ENCODE peak calls at places on chromosomes 13 and 19, in ten cellular contexts. W is CD4-positive, alpha-beta T cell; A is BJ; J is astrocyte of the cerebellum; U is Calu3; M is PC-9; B is right lobe of liver; P is omental fat pad; N is cardiac muscle cell; C is neural crest cell. Q is an unnamed sample.

GRCh38 chr13:44352671-44353070 is 21.0 kb upstream of the SERP2 start:
- DNase-seq in A (no peak), J (no peak), P (no peak), B (no peak), U (no peak), N (no peak), W (no peak), M (no peak), C (no peak), Q (no peak)

GRCh38 chr19:29277107-29277506 is 64.2 kb upstream of the UQCRFS1 start:
- DNase-seq in J (no peak), N (peak; percentile 42), C (no peak), B (peak; percentile 23), M (no peak), W (peak; percentile 5), A (no peak), P (no peak), U (peak; percentile 15), Q (no peak)

GRCh38 chr19:45681391-45682015 is 10.2 kb downstream of the SNRPD2 start:
- DNase-seq in J (peak; percentile 39), A (no peak), P (peak; percentile 70), M (peak; percentile 94), U (peak; percentile 96), C (peak; percentile 77), W (peak; percentile 73), B (peak; percentile 86), N (peak; percentile 77), Q (peak; percentile 80)

GRCh38 chr19:55261671-55262126 is 2.9 kb upstream of the PPP6R1 start:
- DNase-seq in P (no peak), M (no peak), W (no peak), B (no peak), J (no peak), A (no peak), N (no peak), C (no peak), U (no peak), Q (no peak)

GRCh38 chr19:12996542-12997094 is 1.3 kb downstream of the NFIX start:
- DNase-seq in J (no peak), U (no peak), W (no peak), B (peak; percentile 63), A (no peak), M (peak; percentile 37), P (no peak), C (no peak), N (no peak), Q (peak; percentile 47)

GRCh38 chr13:55214851-55215345 is 1925.8 kb upstream of the PRR20A start:
- DNase-seq in M (no peak), A (no peak), P (no peak), U (no peak), N (no peak), J (no peak), B (no peak), W (no peak), C (no peak), Q (no peak)

GRCh38 chr13:97306646-97307045 is 84.5 kb downstream of the MBNL2 start:
- DNase-seq in W (no peak), U (no peak), C (no peak), J (no peak), B (no peak), N (no peak), P (no peak), M (no peak), A (no peak), Q (no peak)

GRCh38 chr19:33453207-33453736 is 68.3 kb downstream of the PEPD start:
- DNase-seq in P (no peak), W (no peak), A (no peak), C (no peak), U (no peak), N (no peak), B (no peak), M (no peak), J (no peak), Q (no peak)

GRCh38 chr13:39665763-39666162 is 10.3 kb downstream of the COG6 start:
- DNase-seq in B (no peak), U (no peak), J (no peak), M (no peak), P (no peak), W (no peak), A (no peak), N (no peak), C (no peak), Q (no peak)

GRCh38 chr19:58330458-58330857 is 3.7 kb downstream of the ZSCAN22 start:
- DNase-seq in M (peak; percentile 9), J (no peak), U (no peak), A (no peak), N (no peak), P (no peak), W (no peak), B (no peak), C (no peak), Q (no peak)

GRCh38 chr13:108961542-108962125 is 332.2 kb downstream of the MYO16 start:
- DNase-seq in J (peak; percentile 26), N (peak; percentile 70), M (no peak), B (no peak), P (no peak), C (no peak), U (no peak), A (no peak), W (no peak), Q (no peak)

GRCh38 chr19:10105241-10106099 is 692 bp upstream of the PPAN start:
- DNase-seq in A (no peak), C (no peak), U (no peak), P (no peak), J (no peak), B (no peak), M (no peak), N (no peak), W (no peak), Q (no peak)

GRCh38 chr19:6730153-6730804 is 7.1 kb downstream of the GPR108 start:
- DNase-seq in N (peak; percentile 42), A (no peak), W (no peak), C (no peak), P (peak; percentile 96), U (no peak), J (no peak), M (no peak), B (peak; percentile 99), Q (peak; percentile 40)

GRCh38 chr13:68190826-68191225 is 960.7 kb upstream of the PCDH9 start:
- DNase-seq in M (peak; percentile 67), A (no peak), U (peak; percentile 42), P (no peak), J (no peak), N (no peak), B (no peak), C (no peak), W (no peak), Q (no peak)

DNA sequence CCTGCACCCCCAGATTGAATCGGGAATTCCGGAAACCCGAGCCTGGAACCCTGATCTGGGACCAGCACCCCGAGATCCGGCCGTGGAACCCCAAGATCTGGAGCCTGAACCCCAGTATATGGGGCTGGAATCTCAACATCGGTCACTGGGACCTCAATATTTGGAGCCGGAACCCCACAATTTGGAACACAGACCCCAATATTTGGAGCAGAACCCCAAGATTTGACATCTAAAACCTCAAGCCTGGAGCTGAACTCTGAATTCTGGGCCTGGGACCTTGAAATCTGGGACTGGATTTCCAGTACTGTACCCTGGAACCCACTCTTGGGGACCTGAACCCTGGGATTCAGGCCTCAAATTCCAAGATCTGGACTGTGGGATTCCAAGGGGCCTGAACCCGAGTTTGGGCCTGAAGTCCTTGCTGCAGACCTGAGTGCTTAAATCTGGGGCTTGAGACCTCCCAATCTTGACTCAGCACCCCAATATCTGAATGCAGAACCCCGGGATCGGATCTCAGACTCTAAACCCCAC is 629 bp downstream of the LRFN3 start:
- DNase-seq in N (no peak), P (no peak), U (no peak), A (no peak), M (no peak), J (no peak), B (no peak), W (no peak), C (no peak), Q (no peak)
- TF ChIP-seq CTCF in N (no peak), P (no peak), U (no peak), A (no peak), M (no peak), J (no peak), B (no peak), W (no peak), C (no peak), Q (no peak)

GRCh38 chr19:57302727-57303401 is 17.4 kb upstream of the ZNF543 start:
- DNase-seq in M (no peak), J (no peak), N (no peak), W (no peak), P (no peak), C (no peak), A (no peak), B (no peak), U (no peak), Q (no peak)

GRCh38 chr19:57305056-57305455 is 15.2 kb upstream of the ZNF543 start:
- DNase-seq in B (no peak), A (no peak), C (no peak), N (no peak), M (no peak), P (no peak), J (no peak), W (no peak), U (no peak), Q (no peak)

GRCh38 chr19:57302020-57302465 is 18.2 kb upstream of the ZNF543 start:
- DNase-seq in N (no peak), U (no peak), P (no peak), B (no peak), C (no peak), A (peak; percentile 63), M (peak; percentile 89), J (peak; percentile 49), W (no peak), Q (no peak)
- TF ChIP-seq CTCF in N (peak; percentile 14), U (no peak), P (no peak), B (no peak), C (no peak), A (peak; percentile 11), M (no peak), J (no peak), W (no peak), Q (no peak)

DNA sequence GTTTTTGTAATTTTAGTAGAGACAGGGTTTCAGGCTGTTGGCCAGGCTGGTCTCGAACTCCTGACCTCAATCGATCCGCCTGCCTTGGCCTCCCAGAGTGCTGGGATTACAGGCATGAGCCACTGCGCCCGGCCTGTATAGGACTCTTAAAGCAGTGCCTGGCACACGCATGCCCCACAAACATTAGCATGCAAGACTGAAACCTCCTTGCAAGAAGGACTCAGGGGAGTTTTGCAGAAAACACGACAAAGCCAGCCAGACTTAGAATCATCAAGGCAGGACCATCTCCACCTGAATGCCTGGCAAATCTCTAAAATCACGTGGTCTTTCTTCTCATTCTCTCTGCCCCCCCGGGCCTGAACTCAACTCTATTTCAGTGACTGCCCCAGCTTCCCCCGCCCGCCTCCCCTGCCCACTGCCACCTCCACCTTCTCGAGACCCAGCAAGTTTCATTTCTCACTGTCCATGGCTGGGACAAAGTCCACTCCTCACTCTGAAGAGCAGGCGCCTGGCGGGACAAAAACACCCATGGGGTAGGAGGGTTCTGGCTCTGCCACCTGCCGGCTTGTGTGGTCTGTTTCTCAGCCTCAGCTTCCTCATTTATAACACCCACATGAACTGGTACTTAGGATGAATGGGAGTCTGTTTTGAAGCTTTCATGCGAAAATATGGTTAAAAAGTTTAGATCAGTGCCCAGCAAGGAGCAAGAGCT is 2.4 kb downstream of the TICAM1 start:
- DNase-seq in W (no peak), B (peak; percentile 85), J (no peak), U (peak; percentile 24), M (no peak), C (no peak), N (no peak), P (no peak), A (no peak), Q (no peak)
- TF ChIP-seq CTCF in W (no peak), B (peak; percentile 21), J (peak; percentile 15), U (no peak), M (no peak), C (no peak), N (no peak), P (no peak), A (no peak), Q (no peak)

GRCh38 chr13:91652389-91652788 is 254.0 kb downstream of the GPC5 start:
- DNase-seq in W (no peak), N (no peak), M (no peak), C (no peak), J (no peak), B (no peak), P (no peak), U (no peak), A (no peak), Q (no peak)
- TF ChIP-seq CTCF in W (no peak), N (no peak), M (no peak), C (no peak), J (no peak), B (no peak), P (no peak), U (no peak), A (no peak), Q (no peak)